ENCODE peak calls at places on chromosomes 13 and 19, in seven cellular contexts. Z is lung, A is astrocyte, X is transverse colon, L is BE2C, C is neuronal stem cell, I is AG04450. P is an unnamed sample. For H3K27me3, the result is how much of the 10 kb centered on the place peaks cover.

GRCh38 chr13:67880916-67881315 is 650.8 kb upstream of the PCDH9 start:
- DNase-seq in Z (no peak), A (peak), X (no peak), L (no peak), C (no peak), I (no peak), P (no peak)

GRCh38 chr13:29582171-29582570 is 13.3 kb downstream of the SLC7A1 start:
- DNase-seq in Z (no peak), A (no peak), X (peak), L (no peak), C (no peak), I (no peak), P (no peak)

GRCh38 chr13:49457221-49457620 is 13.1 kb downstream of the SETDB2 start:
- DNase-seq in Z (no peak), A (peak), X (no peak), L (no peak), C (no peak), I (no peak), P (no peak)

GRCh38 chr19:35365303-35365702 is 5.6 kb upstream of the GPR42 start:
- DNase-seq in Z (no peak), A (no peak), X (no peak), L (no peak), C (no peak), I (no peak), P (no peak)

GRCh38 chr19:30784850-30785459 is 412.8 kb downstream of the ZNF536 start:
- DNase-seq in Z (peak), A (no peak), X (peak), L (peak), C (peak), I (no peak), P (no peak)

GRCh38 chr13:48233097-48233885 is at the start of gene ITM2B:
- DNase-seq in Z (peak), A (peak), X (peak), L (peak), C (peak), I (no peak), P (no peak)

GRCh38 chr13:51246005-51246404 is 23.8 kb downstream of the FAM124A start:
- DNase-seq in Z (no peak), A (no peak), X (no peak), L (peak), C (no peak), I (no peak), P (no peak)

GRCh38 chr19:42270346-42271044 is 1.4 kb downstream of the CIC start:
- DNase-seq in Z (no peak), A (peak), X (peak), L (no peak), C (no peak), I (no peak), P (no peak)

GRCh38 chr13:112984954-112985802 is 16.2 kb downstream of the MCF2L start:
- DNase-seq in Z (no peak), A (no peak), X (peak), L (no peak), C (no peak), I (no peak), P (no peak)

GRCh38 chr13:71685072-71685471 is 181.9 kb downstream of the DACH1 start:
- DNase-seq in Z (no peak), A (no peak), X (no peak), L (no peak), C (no peak), I (no peak), P (no peak)

GRCh38 chr19:7488736-7489353 is at the start of gene PEX11G:
- DNase-seq in Z (peak), A (peak), X (peak), L (peak), C (peak), I (peak), P (peak)

GRCh38 chr13:106213028-106213427 is 322.4 kb downstream of the EFNB2 start:
- DNase-seq in Z (no peak), A (no peak), X (no peak), L (no peak), C (peak), I (no peak), P (no peak)

GRCh38 chr13:83372786-83373185 is 509.5 kb downstream of the SLITRK1 start:
- DNase-seq in Z (no peak), A (no peak), X (no peak), L (no peak), C (no peak), I (no peak), P (no peak)

GRCh38 chr13:49421391-49421790 is 22.5 kb downstream of the CAB39L start:
- DNase-seq in Z (no peak), A (no peak), X (peak), L (peak), C (no peak), I (no peak), P (no peak)

GRCh38 chr19:19554074-19555023 is 16.3 kb downstream of the CILP2 start:
- DNase-seq in Z (peak), A (peak), X (peak), L (no peak), C (no peak), I (no peak), P (no peak)

GRCh38 chr13:91722267-91722884 is 324.0 kb downstream of the GPC5 start:
- DNase-seq in Z (no peak), A (peak), X (no peak), L (peak), C (no peak), I (no peak), P (no peak)

GRCh38 chr19:1069009-1069779 is 2.2 kb downstream of the ARHGAP45 start:
- DNase-seq in Z (peak), A (no peak), X (peak), L (no peak), C (no peak), I (no peak), P (no peak)

GRCh38 chr19:33194884-33195710 is 967 bp downstream of the LRP3 start:
- DNase-seq in Z (no peak), A (no peak), X (peak), L (peak), C (no peak), I (no peak), P (no peak)

GRCh38 chr13:114027826-114028225 is 54.0 kb upstream of the C13orf46 start:
- DNase-seq in Z (no peak), A (no peak), X (no peak), L (no peak), C (no peak), I (no peak), P (no peak)

GRCh38 chr19:57709616-57710015 is 612 bp upstream of the ZNF154 start:
- DNase-seq in Z (no peak), A (no peak), X (no peak), L (no peak), C (no peak), I (no peak), P (no peak)

GRCh38 chr19:52453324-52454094 is at the start of gene ZNF578:
- DNase-seq in Z (peak), A (peak), X (peak), L (peak), C (peak), I (peak), P (peak)

GRCh38 chr13:34308725-34309124 is 490.8 kb downstream of the RFC3 start:
- DNase-seq in Z (no peak), A (peak), X (no peak), L (no peak), C (no peak), I (no peak), P (peak)

GRCh38 chr19:16591803-16592556 is 19.8 kb upstream of the SLC35E1 start:
- DNase-seq in Z (no peak), A (no peak), X (no peak), L (no peak), C (no peak), I (no peak), P (no peak)

GRCh38 chr19:39941615-39942507 is 7.4 kb upstream of the FCGBP start:
- DNase-seq in Z (peak), A (peak), X (peak), L (no peak), C (peak), I (no peak), P (no peak)

GRCh38 chr13:110963554-110963970 is 48.7 kb upstream of the ANKRD10 start:
- DNase-seq in Z (no peak), A (no peak), X (no peak), L (no peak), C (no peak), I (no peak), P (no peak)

GRCh38 chr13:39321578-39321977 is 281.4 kb downstream of the LHFPL6 start:
- DNase-seq in Z (no peak), A (no peak), X (no peak), L (no peak), C (no peak), I (no peak), P (no peak)

GRCh38 chr13:99057310-99057975 is 79.6 kb upstream of the DOCK9 start:
- DNase-seq in Z (no peak), A (no peak), X (no peak), L (no peak), C (no peak), I (no peak), P (no peak)

GRCh38 chr13:36154567-36155231 is 23.5 kb upstream of the DCLK1 start:
- DNase-seq in Z (no peak), A (no peak), X (no peak), L (no peak), C (peak), I (no peak), P (no peak)

GRCh38 chr19:17719730-17720486 is 628 bp downstream of the MAP1S start:
- DNase-seq in Z (peak), A (no peak), X (peak), L (no peak), C (no peak), I (no peak), P (no peak)

GRCh38 chr19:35213678-35214632 is 14.6 kb downstream of the FAM187B start:
- DNase-seq in Z (peak), A (peak), X (peak), L (peak), C (no peak), I (no peak), P (no peak)

GRCh38 chr13:96431044-96431581 is 341.2 kb downstream of the HS6ST3 start:
- DNase-seq in Z (no peak), A (no peak), X (no peak), L (no peak), C (no peak), I (no peak), P (no peak)

DNA sequence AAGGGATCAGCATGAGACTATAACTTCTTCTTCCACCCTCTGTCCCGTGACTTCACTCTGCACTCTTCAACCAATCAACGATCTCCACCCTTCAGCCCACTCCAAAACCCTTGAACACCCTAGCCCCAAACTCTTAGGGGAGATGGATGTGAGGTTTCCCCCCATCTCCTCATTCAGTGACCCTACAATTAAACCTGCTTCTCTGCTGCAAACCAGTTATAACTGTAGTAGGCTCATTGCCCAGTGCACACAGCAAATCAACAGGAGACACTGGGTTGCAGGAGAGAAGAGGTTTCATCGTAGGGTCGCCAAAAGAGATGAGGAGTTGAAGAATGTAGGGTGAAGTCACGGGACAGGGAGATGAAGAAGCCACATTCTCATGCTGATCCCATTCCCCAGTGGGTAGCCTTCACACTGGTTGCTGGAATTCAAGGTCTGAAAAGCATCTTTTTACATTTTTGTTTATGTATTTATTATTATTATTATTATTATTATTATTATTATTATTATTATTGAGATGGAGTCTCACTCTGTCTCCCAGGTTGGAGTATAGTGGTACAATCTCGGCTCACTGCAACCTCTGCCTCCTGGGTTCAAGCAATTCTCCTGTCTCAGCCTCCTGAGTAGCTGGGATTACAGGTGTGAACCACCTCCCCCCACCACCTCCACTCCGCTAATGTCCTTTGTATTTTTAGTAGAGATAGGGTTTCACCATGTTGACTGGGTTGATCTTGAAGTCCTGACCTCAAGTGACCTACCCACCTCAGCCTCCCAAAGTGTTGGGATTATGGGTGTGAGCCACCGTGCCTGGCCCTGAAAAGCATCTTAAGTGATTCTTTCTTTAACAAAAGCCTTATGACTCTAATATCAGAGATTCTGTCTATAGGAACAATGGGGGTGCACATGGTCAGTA is 5.8 kb upstream of the CYP2S1 start:
- DNase-seq in Z (no peak), A (no peak), X (no peak), L (no peak), C (no peak), I (no peak), P (no peak)
- H3K27me3 ChIP-seq in Z (under half), A (under half), X (under half), L (under half), C (under half), I (under half), P (under half)

GRCh38 chr13:27381601-27382000 is 42.8 kb upstream of the GTF3A start:
- DNase-seq in Z (no peak), A (no peak), X (no peak), L (no peak), C (no peak), I (no peak), P (no peak)

GRCh38 chr13:27384285-27384684 is 40.1 kb upstream of the GTF3A start:
- DNase-seq in Z (no peak), A (no peak), X (no peak), L (no peak), C (no peak), I (no peak), P (no peak)

GRCh38 chr13:27379694-27380596 is 44.5 kb upstream of the GTF3A start:
- DNase-seq in Z (no peak), A (no peak), X (peak), L (peak), C (peak), I (no peak), P (no peak)

GRCh38 chr13:27379126-27379525 is 45.3 kb upstream of the GTF3A start:
- DNase-seq in Z (no peak), A (no peak), X (no peak), L (no peak), C (no peak), I (no peak), P (no peak)

DNA sequence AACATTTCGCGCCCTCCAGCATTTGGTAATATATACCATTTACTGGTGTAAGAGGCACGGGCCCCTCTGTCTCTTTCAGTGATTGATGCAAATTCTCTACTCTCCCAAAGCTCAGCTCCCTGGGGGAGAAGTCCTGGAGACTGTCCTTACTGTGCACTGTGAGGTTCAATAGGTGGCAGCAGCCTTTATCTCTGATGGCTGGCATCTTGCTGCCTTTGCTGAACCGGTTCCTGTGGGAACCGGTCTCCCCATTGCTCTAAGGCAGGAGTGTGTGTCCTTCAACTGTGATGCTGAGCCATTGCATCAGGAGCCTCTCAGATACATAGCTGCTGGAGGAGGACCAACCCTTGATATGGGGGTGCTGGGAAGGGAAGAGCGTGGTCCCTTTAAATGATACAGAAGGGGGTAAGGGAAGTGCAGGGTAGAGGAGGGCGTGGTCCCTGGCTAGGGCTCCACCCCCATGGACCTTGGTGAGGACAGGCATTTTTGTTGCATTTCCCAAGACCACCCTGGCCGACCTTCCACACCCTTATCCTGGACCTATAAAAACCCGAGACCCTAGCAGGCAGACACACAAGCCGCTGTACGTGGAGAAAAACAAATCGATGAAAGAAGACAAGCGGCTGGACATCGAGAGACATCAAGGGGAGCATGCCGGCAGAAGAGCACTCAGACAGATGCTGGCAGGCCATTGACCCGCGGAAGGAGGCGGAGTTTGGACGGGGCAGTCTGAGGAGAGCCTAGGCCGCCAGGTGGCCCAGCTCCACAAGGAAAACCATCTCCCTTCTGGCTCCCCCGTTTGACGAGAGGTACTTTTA is 41.1 kb upstream of the GTF3A start:
- DNase-seq in Z (no peak), A (no peak), X (no peak), L (no peak), C (no peak), I (no peak), P (no peak)
- H3K27me3 ChIP-seq in Z (under half), A (under half), X (under half), L (under half), C (under half), I (under half), P (under half)

GRCh38 chr19:49423278-49423984 is at the start of gene PTH2:
- DNase-seq in Z (no peak), A (no peak), X (no peak), L (no peak), C (no peak), I (no peak), P (no peak)
- H3K27me3 ChIP-seq in Z (under half), A (half or more), X (half or more), L (half or more), C (half or more), I (half or more), P (half or more)

DNA sequence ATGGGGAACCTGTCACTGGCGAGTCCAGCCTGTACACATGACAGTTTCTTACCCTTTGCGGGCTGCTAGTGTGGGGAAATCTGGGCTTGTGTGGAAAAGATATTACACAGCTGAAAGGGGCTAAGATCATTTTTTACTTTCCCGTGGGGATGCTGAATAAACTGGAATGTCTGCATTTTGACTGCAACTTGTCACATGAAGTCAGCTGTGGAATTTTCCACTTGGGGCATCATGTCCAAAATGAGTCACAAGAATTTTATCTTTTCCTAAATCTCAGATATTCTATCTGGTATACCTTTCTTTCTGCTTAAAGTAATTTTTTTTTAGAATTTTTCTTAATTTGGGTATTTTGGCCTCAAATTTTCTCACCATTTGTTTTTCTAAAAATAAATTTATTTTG is 170.4 kb downstream of the IRS2 start:
- DNase-seq in Z (no peak), A (no peak), X (no peak), L (no peak), C (no peak), I (no peak), P (no peak)
- H3K27me3 ChIP-seq in Z (under half), A (under half), X (under half), L (under half), C (under half), I (under half), P (under half)

GRCh38 chr13:94711561-94712286 is 621 bp downstream of the SOX21 start:
- DNase-seq in Z (no peak), A (peak), X (no peak), L (peak), C (no peak), I (no peak), P (no peak)

GRCh38 chr13:94710881-94711560 is 1.3 kb downstream of the SOX21 start:
- DNase-seq in Z (no peak), A (no peak), X (no peak), L (peak), C (no peak), I (no peak), P (no peak)

GRCh38 chr13:94712287-94712811 is at the start of gene SOX21:
- DNase-seq in Z (no peak), A (no peak), X (no peak), L (no peak), C (no peak), I (no peak), P (no peak)

GRCh38 chr13:94708971-94709614 is 3.3 kb downstream of the SOX21 start:
- DNase-seq in Z (no peak), A (no peak), X (no peak), L (no peak), C (no peak), I (no peak), P (no peak)

GRCh38 chr13:94710081-94710809 is 2.1 kb downstream of the SOX21 start:
- DNase-seq in Z (no peak), A (no peak), X (no peak), L (no peak), C (no peak), I (no peak), P (no peak)
- H3K27me3 ChIP-seq in Z (under half), A (half or more), X (half or more), L (half or more), C (under half), I (half or more), P (under half)

GRCh38 chr19:46492841-46493235 is 2.8 kb downstream of the PNMA8B start:
- DNase-seq in Z (no peak), A (no peak), X (no peak), L (no peak), C (no peak), I (no peak), P (no peak)

GRCh38 chr19:46491975-46492682 is 3.5 kb downstream of the PNMA8B start:
- DNase-seq in Z (no peak), A (no peak), X (no peak), L (no peak), C (no peak), I (no peak), P (no peak)

GRCh38 chr19:46489445-46490272 is 6.0 kb downstream of the PNMA8B start:
- DNase-seq in Z (no peak), A (peak), X (peak), L (peak), C (no peak), I (no peak), P (no peak)

GRCh38 chr19:46488551-46488950 is 7.1 kb downstream of the PNMA8B start:
- DNase-seq in Z (no peak), A (no peak), X (no peak), L (no peak), C (no peak), I (no peak), P (no peak)

GRCh38 chr19:46490774-46491173 is 4.9 kb downstream of the PNMA8B start:
- DNase-seq in Z (no peak), A (no peak), X (no peak), L (no peak), C (no peak), I (no peak), P (no peak)
- H3K27me3 ChIP-seq in Z (under half), A (under half), X (half or more), L (under half), C (half or more), I (half or more), P (under half)

P was measured in BJ.